ENCODE peak calls at places on chromosome 16, in seven cellular contexts. One of them, this sample, is unnamed.

GRCh38 chr16:11225677-11226549 is 30.1 kb downstream of the SOCS1 start:
- DNase-seq in fibroblast of lung: no peak
- DNase-seq in lower leg skin: no peak
- DNase-seq in left ventricle myocardium inferior: no peak
- DNase-seq in epithelial cell of esophagus: no peak
- DNase-seq in BJ: no peak
- DNase-seq in AG09309: no peak
- DNase-seq in this sample: no peak

GRCh38 chr16:3665508-3665907 is 11.0 kb downstream of the DNASE1 start:
- DNase-seq in fibroblast of lung: no peak
- DNase-seq in lower leg skin: no peak
- DNase-seq in left ventricle myocardium inferior: no peak
- DNase-seq in epithelial cell of esophagus: no peak
- DNase-seq in BJ: no peak
- DNase-seq in AG09309: no peak
- DNase-seq in this sample: no peak

GRCh38 chr16:87742781-87743490 is 22.9 kb downstream of the KLHDC4 start:
- DNase-seq in fibroblast of lung: no peak
- DNase-seq in lower leg skin: no peak
- DNase-seq in left ventricle myocardium inferior: no peak
- DNase-seq in epithelial cell of esophagus: no peak
- DNase-seq in BJ: no peak
- DNase-seq in AG09309: no peak
- DNase-seq in this sample: no peak

GRCh38 chr16:35431829-35432663 is 1972.6 kb downstream of the TP53TG3F start:
- DNase-seq in fibroblast of lung: no peak
- DNase-seq in lower leg skin: no peak
- DNase-seq in left ventricle myocardium inferior: no peak
- DNase-seq in epithelial cell of esophagus: peak
- DNase-seq in BJ: no peak
- DNase-seq in AG09309: no peak
- DNase-seq in this sample: no peak

GRCh38 chr16:82756283-82756599 is 129.5 kb downstream of the CDH13 start:
- DNase-seq in fibroblast of lung: peak
- DNase-seq in lower leg skin: no peak
- DNase-seq in left ventricle myocardium inferior: no peak
- DNase-seq in epithelial cell of esophagus: peak
- DNase-seq in BJ: no peak
- DNase-seq in AG09309: no peak
- DNase-seq in this sample: peak

GRCh38 chr16:19913306-19913717 is 28.7 kb upstream of the GPRC5B start:
- DNase-seq in fibroblast of lung: peak
- DNase-seq in lower leg skin: no peak
- DNase-seq in left ventricle myocardium inferior: no peak
- DNase-seq in epithelial cell of esophagus: no peak
- DNase-seq in BJ: no peak
- DNase-seq in AG09309: no peak
- DNase-seq in this sample: no peak

GRCh38 chr16:52256310-52257078 is 290.4 kb downstream of the TOX3 start:
- DNase-seq in fibroblast of lung: no peak
- DNase-seq in lower leg skin: no peak
- DNase-seq in left ventricle myocardium inferior: no peak
- DNase-seq in epithelial cell of esophagus: no peak
- DNase-seq in BJ: no peak
- DNase-seq in AG09309: no peak
- DNase-seq in this sample: no peak

GRCh38 chr16:84047626-84048025 is 5.0 kb upstream of the SLC38A8 start:
- DNase-seq in fibroblast of lung: no peak
- DNase-seq in lower leg skin: no peak
- DNase-seq in left ventricle myocardium inferior: no peak
- DNase-seq in epithelial cell of esophagus: no peak
- DNase-seq in BJ: no peak
- DNase-seq in AG09309: no peak
- DNase-seq in this sample: no peak

GRCh38 chr16:89396156-89396555 is 94.2 kb downstream of the ANKRD11 start:
- DNase-seq in fibroblast of lung: no peak
- DNase-seq in lower leg skin: no peak
- DNase-seq in left ventricle myocardium inferior: no peak
- DNase-seq in epithelial cell of esophagus: no peak
- DNase-seq in BJ: no peak
- DNase-seq in AG09309: no peak
- DNase-seq in this sample: no peak

GRCh38 chr16:30609002-30609927 is 924 bp downstream of the ZNF689 start:
- DNase-seq in fibroblast of lung: peak
- DNase-seq in lower leg skin: peak
- DNase-seq in left ventricle myocardium inferior: peak
- DNase-seq in epithelial cell of esophagus: peak
- DNase-seq in BJ: no peak
- DNase-seq in AG09309: no peak
- DNase-seq in this sample: peak

GRCh38 chr16:4709481-4709880 is 16.1 kb downstream of the NUDT16L1 start:
- DNase-seq in fibroblast of lung: peak
- DNase-seq in lower leg skin: no peak
- DNase-seq in left ventricle myocardium inferior: no peak
- DNase-seq in epithelial cell of esophagus: no peak
- DNase-seq in BJ: no peak
- DNase-seq in AG09309: no peak
- DNase-seq in this sample: no peak

GRCh38 chr16:52906271-52906670 is 146.4 kb downstream of the CHD9NB start:
- DNase-seq in fibroblast of lung: no peak
- DNase-seq in lower leg skin: no peak
- DNase-seq in left ventricle myocardium inferior: no peak
- DNase-seq in epithelial cell of esophagus: peak
- DNase-seq in BJ: no peak
- DNase-seq in AG09309: no peak
- DNase-seq in this sample: no peak

GRCh38 chr16:1319041-1319440 is 9.6 kb downstream of the UBE2I start:
- DNase-seq in fibroblast of lung: no peak
- DNase-seq in lower leg skin: no peak
- DNase-seq in left ventricle myocardium inferior: no peak
- DNase-seq in epithelial cell of esophagus: no peak
- DNase-seq in BJ: no peak
- DNase-seq in AG09309: no peak
- DNase-seq in this sample: no peak

GRCh38 chr16:74455619-74456289 is 34.5 kb upstream of the CLEC18B start:
- DNase-seq in fibroblast of lung: peak
- DNase-seq in lower leg skin: no peak
- DNase-seq in left ventricle myocardium inferior: no peak
- DNase-seq in epithelial cell of esophagus: peak
- DNase-seq in BJ: no peak
- DNase-seq in AG09309: no peak
- DNase-seq in this sample: peak

GRCh38 chr16:66188786-66189725 is 177.4 kb upstream of the CDH5 start:
- DNase-seq in fibroblast of lung: peak
- DNase-seq in lower leg skin: no peak
- DNase-seq in left ventricle myocardium inferior: no peak
- DNase-seq in epithelial cell of esophagus: no peak
- DNase-seq in BJ: no peak
- DNase-seq in AG09309: peak
- DNase-seq in this sample: peak

DNA sequence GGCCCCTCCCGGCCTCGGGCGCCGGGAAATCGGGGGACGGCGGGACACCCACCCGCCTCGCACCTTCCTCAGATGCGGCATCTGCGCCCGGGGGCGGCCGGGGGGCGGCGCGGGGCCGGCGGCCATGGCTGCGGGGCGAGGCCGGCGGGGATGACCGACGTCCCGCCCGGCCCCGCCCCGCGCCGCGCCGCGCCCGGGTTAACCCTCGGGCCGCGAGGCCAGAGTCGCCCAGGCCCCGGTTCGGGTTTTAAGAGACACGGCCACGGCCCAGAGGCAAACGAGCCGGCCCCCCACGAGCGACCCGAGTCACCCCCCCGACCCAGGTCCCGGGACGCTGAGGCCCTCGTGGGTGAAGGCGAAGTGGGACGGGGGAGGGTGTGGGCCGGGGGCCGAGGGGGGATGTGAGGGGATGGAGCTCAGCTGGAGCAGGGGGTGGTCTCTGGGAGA is at the start of gene RGS11:
- DNase-seq in fibroblast of lung: no peak
- DNase-seq in lower leg skin: no peak
- DNase-seq in left ventricle myocardium inferior: no peak
- DNase-seq in epithelial cell of esophagus: no peak
- DNase-seq in BJ: no peak
- DNase-seq in AG09309: no peak
- DNase-seq in this sample: no peak
- H3K4me3 ChIP-seq in fibroblast of lung: peak
- H3K4me3 ChIP-seq in lower leg skin: no peak
- H3K4me3 ChIP-seq in left ventricle myocardium inferior: peak
- H3K4me3 ChIP-seq in epithelial cell of esophagus: peak
- H3K4me3 ChIP-seq in BJ: peak
- H3K4me3 ChIP-seq in AG09309: peak
- H3K4me3 ChIP-seq in this sample: peak

GRCh38 chr16:7805997-7806396 is 473.4 kb downstream of the RBFOX1 start:
- DNase-seq in fibroblast of lung: no peak
- DNase-seq in lower leg skin: no peak
- DNase-seq in left ventricle myocardium inferior: no peak
- DNase-seq in epithelial cell of esophagus: no peak
- DNase-seq in BJ: no peak
- DNase-seq in AG09309: no peak
- DNase-seq in this sample: no peak
- H3K4me3 ChIP-seq in fibroblast of lung: no peak
- H3K4me3 ChIP-seq in lower leg skin: no peak
- H3K4me3 ChIP-seq in left ventricle myocardium inferior: no peak
- H3K4me3 ChIP-seq in epithelial cell of esophagus: no peak
- H3K4me3 ChIP-seq in BJ: no peak
- H3K4me3 ChIP-seq in AG09309: no peak
- H3K4me3 ChIP-seq in this sample: no peak

GRCh38 chr16:21645261-21645721 is 7.1 kb downstream of the IGSF6 start:
- DNase-seq in fibroblast of lung: peak
- DNase-seq in lower leg skin: no peak
- DNase-seq in left ventricle myocardium inferior: no peak
- DNase-seq in epithelial cell of esophagus: no peak
- DNase-seq in BJ: no peak
- DNase-seq in AG09309: no peak
- DNase-seq in this sample: no peak
- H3K4me3 ChIP-seq in fibroblast of lung: peak
- H3K4me3 ChIP-seq in lower leg skin: no peak
- H3K4me3 ChIP-seq in left ventricle myocardium inferior: peak
- H3K4me3 ChIP-seq in epithelial cell of esophagus: no peak
- H3K4me3 ChIP-seq in BJ: no peak
- H3K4me3 ChIP-seq in AG09309: no peak
- H3K4me3 ChIP-seq in this sample: no peak

GRCh38 chr16:67872131-67872630 is 671 bp upstream of the EDC4 start:
- DNase-seq in fibroblast of lung: no peak
- DNase-seq in lower leg skin: no peak
- DNase-seq in left ventricle myocardium inferior: no peak
- DNase-seq in epithelial cell of esophagus: no peak
- DNase-seq in BJ: no peak
- DNase-seq in AG09309: no peak
- DNase-seq in this sample: no peak
- H3K4me3 ChIP-seq in fibroblast of lung: peak
- H3K4me3 ChIP-seq in lower leg skin: peak
- H3K4me3 ChIP-seq in left ventricle myocardium inferior: peak
- H3K4me3 ChIP-seq in epithelial cell of esophagus: no peak
- H3K4me3 ChIP-seq in BJ: no peak
- H3K4me3 ChIP-seq in AG09309: no peak
- H3K4me3 ChIP-seq in this sample: no peak

This sample was measured in brain microvascular endothelial cell.